ENCODE peak calls at places on chromosome 20, in six cellular contexts. D is H9, Q is IMR-90, J is mesenchymal stem cell, V is trophoblast cell, W is H1. S is an unnamed sample.

GRCh38 chr20:4195499-4195898 is 180.1 kb upstream of the RNF24 start:
- DNase-seq in D (peak; percentile 63), J (peak; percentile 31), Q (peak; percentile 18), V (no peak), W (peak; percentile 19), S (no peak)

GRCh38 chr20:36394340-36394965 is 88.3 kb downstream of the DLGAP4 start:
- DNase-seq in J (no peak), D (no peak), Q (no peak), W (no peak), V (no peak), S (no peak)

GRCh38 chr20:5451643-5452210 is 135.0 kb upstream of the PROKR2 start:
- DNase-seq in V (no peak), W (no peak), Q (no peak), J (no peak), D (no peak), S (no peak)

GRCh38 chr20:19718880-19719279 is 39.2 kb upstream of the RIN2 start:
- DNase-seq in J (no peak), W (no peak), Q (no peak), D (no peak), V (no peak), S (no peak)

GRCh38 chr20:59223750-59224149 is 60.1 kb downstream of the ZNF831 start:
- DNase-seq in V (no peak), D (no peak), Q (no peak), W (no peak), J (no peak), S (no peak)

GRCh38 chr20:21357851-21358250 is 39.5 kb downstream of the NKX2-4 start:
- DNase-seq in D (no peak), W (no peak), J (no peak), Q (peak; percentile 12), V (peak; percentile 12), S (no peak)

GRCh38 chr20:52379723-52380336 is 188.3 kb upstream of the ZFP64 start:
- DNase-seq in Q (peak; percentile 17), W (no peak), V (peak; percentile 68), D (no peak), J (peak; percentile 20), S (peak; percentile 14)

GRCh38 chr20:39813190-39813829 is 851.2 kb downstream of the DHX35 start:
- DNase-seq in V (no peak), Q (no peak), J (no peak), W (no peak), D (no peak), S (no peak)

GRCh38 chr20:53322651-53323050 is 271.0 kb downstream of the ZNF217 start:
- DNase-seq in D (no peak), V (peak; percentile 76), Q (no peak), J (no peak), W (no peak), S (no peak)

GRCh38 chr20:12916699-12917098 is 92.1 kb upstream of the SPTLC3 start:
- DNase-seq in W (no peak), J (no peak), D (no peak), V (peak; percentile 73), Q (no peak), S (no peak)

GRCh38 chr20:59518881-59519706 is 85.2 kb upstream of the PHACTR3 start:
- DNase-seq in D (peak; percentile 82), Q (peak; percentile 47), J (peak; percentile 24), W (no peak), V (peak; percentile 86), S (peak; percentile 54)

GRCh38 chr20:56465997-56466396 is 2.4 kb upstream of the RTF2 start:
- DNase-seq in Q (no peak), D (no peak), V (no peak), W (no peak), J (no peak), S (no peak)

GRCh38 chr20:51695574-51696303 is 72.5 kb downstream of the ATP9A start:
- DNase-seq in J (peak; percentile 94), V (peak; percentile 14), W (no peak), Q (peak; percentile 93), D (no peak), S (no peak)

GRCh38 chr20:20003088-20003954 is 13.8 kb upstream of the NAA20 start:
- DNase-seq in Q (peak; percentile 40), J (no peak), D (no peak), V (peak; percentile 59), W (no peak), S (no peak)

GRCh38 chr20:59777321-59777705 is 156.1 kb downstream of the SYCP2 start:
- DNase-seq in V (no peak), W (no peak), D (peak; percentile 8), J (no peak), Q (no peak), S (no peak)

GRCh38 chr20:17530716-17531536 is at the start of gene BFSP1:
- DNase-seq in D (peak; percentile 72), W (peak; percentile 25), Q (peak; percentile 52), V (peak; percentile 71), J (peak; percentile 69), S (peak; percentile 95)

GRCh38 chr20:21365771-21366170 is 31.6 kb downstream of the NKX2-4 start:
- DNase-seq in V (no peak), J (no peak), D (no peak), W (no peak), Q (no peak), S (no peak)

GRCh38 chr20:3315110-3315509 is 76.1 kb upstream of the SLC4A11 start:
- DNase-seq in Q (no peak), V (no peak), D (no peak), J (no peak), W (no peak), S (no peak)

GRCh38 chr20:44560229-44560628 is 22.1 kb upstream of the PKIG start:
- DNase-seq in V (no peak), D (no peak), W (no peak), Q (no peak), J (no peak), S (no peak)

GRCh38 chr20:21511850-21512633 is 1.8 kb downstream of the NKX2-2 start:
- DNase-seq in Q (no peak), D (peak; percentile 68), J (no peak), W (no peak), V (no peak), S (no peak)

GRCh38 chr20:21100590-21101452 is 5.3 kb downstream of the LINC00237 start:
- DNase-seq in J (peak; percentile 21), Q (peak; percentile 2), V (peak; percentile 12), D (peak; percentile 79), W (peak; percentile 60), S (peak; percentile 71)

GRCh38 chr20:47392015-47392720 is 35.7 kb upstream of the ZMYND8 start:
- DNase-seq in V (peak; percentile 97), W (no peak), J (peak; percentile 95), D (no peak), Q (peak; percentile 97), S (no peak)

GRCh38 chr20:25397827-25398226 is 7.2 kb upstream of the ABHD12 start:
- DNase-seq in V (peak; percentile 80), J (peak; percentile 62), W (no peak), Q (peak; percentile 30), D (no peak), S (no peak)

GRCh38 chr20:25397081-25397480 is 6.4 kb upstream of the ABHD12 start:
- DNase-seq in V (peak; percentile 73), J (no peak), D (no peak), W (no peak), Q (no peak), S (no peak)

GRCh38 chr20:25394996-25395395 is 4.4 kb upstream of the ABHD12 start:
- DNase-seq in Q (no peak), V (no peak), J (no peak), D (no peak), W (no peak), S (no peak)

GRCh38 chr20:25390538-25391528 is at the start of gene ABHD12:
- DNase-seq in Q (peak; percentile 95), V (peak; percentile 97), D (peak; percentile 97), W (peak; percentile 82), J (peak; percentile 97), S (peak; percentile 92)

DNA sequence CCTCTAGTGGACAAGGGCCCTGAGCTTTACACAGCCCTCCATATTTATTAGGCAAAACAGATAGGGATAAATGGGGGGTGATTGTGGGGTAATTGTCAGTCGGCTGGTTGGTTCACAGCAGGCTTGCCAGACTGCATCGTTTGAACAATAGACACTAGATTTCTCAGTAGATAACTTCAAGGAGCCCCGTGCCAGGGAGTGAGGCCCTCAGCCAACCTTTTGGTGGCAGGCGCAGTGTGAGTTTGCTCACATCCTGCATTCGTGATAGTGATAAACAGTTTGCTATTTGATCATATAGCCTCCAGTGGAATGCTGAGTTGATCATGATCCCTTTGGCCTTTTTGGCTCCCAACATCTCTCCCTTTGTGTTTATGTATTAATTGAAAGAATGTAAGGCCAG is 3.6 kb upstream of the ABHD12 start:
- DNase-seq in J (no peak), D (no peak), W (no peak), Q (no peak), V (no peak), S (no peak)
- H4K91ac ChIP-seq in J (no peak overlapping the region), D (no peak overlapping the region), W (no peak overlapping the region), Q (no peak overlapping the region), V (no peak overlapping the region), S (no peak overlapping the region)

DNA sequence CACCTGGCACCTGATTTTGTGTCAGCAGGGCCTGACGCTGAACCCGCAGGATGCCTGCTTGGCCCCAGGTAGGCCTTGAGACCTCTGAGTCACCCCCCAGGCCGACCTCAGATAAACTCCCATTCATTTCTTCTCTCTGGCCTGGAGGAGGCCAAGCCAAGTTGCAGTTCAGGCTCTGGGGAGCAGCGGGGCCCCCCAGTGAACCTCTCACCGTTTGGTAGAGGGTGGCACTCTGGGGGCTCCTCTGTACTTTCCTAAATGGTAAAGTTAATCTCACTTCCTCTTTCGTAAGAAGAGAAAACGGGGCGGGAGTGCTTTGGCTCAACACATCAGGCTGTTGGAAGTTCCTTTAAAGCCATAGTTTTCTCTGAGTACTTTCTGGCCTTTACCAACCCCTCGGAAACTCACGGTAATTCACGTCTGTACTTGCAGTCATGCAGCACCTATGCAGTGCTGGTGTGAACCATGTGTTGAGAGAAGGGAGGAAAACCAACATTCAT is 2.8 kb downstream of the SIRPA start:
- DNase-seq in D (no peak), V (peak; percentile 31), W (no peak), J (peak; percentile 19), Q (no peak), S (no peak)
- H3K14ac ChIP-seq in D (no peak overlapping the region), V (peak overlapping the region; percentile 29), W (no peak overlapping the region), J (no peak overlapping the region), Q (no peak overlapping the region), S (no peak overlapping the region)

GRCh38 chr20:50438986-50439407 is 71.2 kb upstream of the PTPN1 start:
- DNase-seq in W (no peak), V (peak; percentile 96), D (no peak), J (peak; percentile 86), Q (peak; percentile 91), S (no peak)
- H2AFZ ChIP-seq in W (no peak overlapping the region), V (no peak overlapping the region), D (no peak overlapping the region), J (peak overlapping the region; percentile 60), Q (peak overlapping the region; percentile 60), S (no peak overlapping the region)

GRCh38 chr20:25991756-25992130 is 295.1 kb upstream of the ZNF337 start:
- DNase-seq in V (no peak), J (no peak), D (no peak), W (no peak), Q (no peak), S (no peak)
- H4K91ac ChIP-seq in V (no peak overlapping the region), J (no peak overlapping the region), D (no peak overlapping the region), W (no peak overlapping the region), Q (no peak overlapping the region), S (no peak overlapping the region)

GRCh38 chr20:33337531-33338165 is 54.6 kb downstream of the BPIFB1 start:
- DNase-seq in W (no peak), J (no peak), Q (no peak), D (no peak), V (no peak), S (no peak)
- H3K14ac ChIP-seq in W (no peak overlapping the region), J (no peak overlapping the region), Q (no peak overlapping the region), D (no peak overlapping the region), V (no peak overlapping the region), S (no peak overlapping the region)

GRCh38 chr20:49148601-49149000 is 39.5 kb downstream of the STAU1 start:
- DNase-seq in D (no peak), W (no peak), Q (no peak), V (no peak), J (no peak), S (no peak)
- H2AFZ ChIP-seq in D (no peak overlapping the region), W (no peak overlapping the region), Q (no peak overlapping the region), V (no peak overlapping the region), J (no peak overlapping the region), S (no peak overlapping the region)